ENCODE peak calls at places on chromosomes 11 and 22, in nine cellular contexts. K is SIG-M5; Q is mesendoderm; R is stomach; S is NCI-H1417; E is HCT116; A is stimulated activated CD4-positive, alpha-beta T cell treated with anti-CD3 and anti-CD28 coated beads, TNF-alpha, amount 100 ng/mL, for 1 hour; I is brain microvascular endothelial cell; P is nephron progenitor cell. G is an unnamed sample.

GRCh38 chr11:111309516-111309915 is 11.2 kb downstream of the POU2AF3 start:
- DNase-seq in A (no peak), I (no peak), E (no peak), K (no peak), R (no peak), S (no peak), P (no peak), Q (no peak), G (no peak)

GRCh38 chr11:93727985-93728791 is 13.1 kb downstream of the TAF1D start:
- DNase-seq in K (no peak), E (no peak), Q (no peak), A (no peak), P (no peak), S (no peak), I (no peak), R (no peak), G (no peak)

GRCh38 chr11:86577663-86578636 is 94.5 kb downstream of the ME3 start:
- DNase-seq in E (peak), P (no peak), S (no peak), I (peak), A (no peak), Q (no peak), R (no peak), K (no peak), G (no peak)

GRCh38 chr11:107785401-107785800 is 73.2 kb downstream of the SLC35F2 start:
- DNase-seq in S (no peak), Q (no peak), E (no peak), P (no peak), A (no peak), K (no peak), I (peak), R (no peak), G (no peak)

GRCh38 chr22:44748524-44748923 is 3.9 kb upstream of the ARHGAP8 start:
- DNase-seq in K (no peak), P (no peak), A (no peak), I (no peak), R (no peak), S (no peak), E (no peak), Q (no peak), G (no peak)

GRCh38 chr11:1545432-1545831 is 26.6 kb downstream of the DUSP8 start:
- DNase-seq in Q (no peak), S (no peak), E (no peak), P (no peak), I (no peak), K (no peak), A (no peak), R (no peak), G (no peak)

GRCh38 chr11:61617515-61617914 is 36.6 kb upstream of the SYT7 start:
- DNase-seq in P (no peak), I (no peak), E (no peak), K (no peak), R (no peak), A (no peak), Q (no peak), S (no peak), G (no peak)

GRCh38 chr22:39954584-39955055 is 5.6 kb upstream of the TMA7B start:
- DNase-seq in I (peak), Q (no peak), P (no peak), E (no peak), K (no peak), S (no peak), R (no peak), A (no peak), G (no peak)

GRCh38 chr11:5705688-5706087 is 16.1 kb downstream of the TRIM22 start:
- DNase-seq in I (no peak), E (no peak), R (no peak), P (no peak), K (no peak), S (no peak), A (no peak), Q (no peak), G (no peak)

GRCh38 chr11:132202621-132203020 is 832.2 kb downstream of the NTM start:
- DNase-seq in R (no peak), E (no peak), A (no peak), S (no peak), Q (no peak), P (no peak), I (no peak), K (no peak), G (no peak)

GRCh38 chr11:132674161-132674560 is 858.1 kb downstream of the OPCML start:
- DNase-seq in I (no peak), K (no peak), A (no peak), Q (no peak), S (no peak), P (no peak), R (no peak), E (no peak), G (no peak)

GRCh38 chr11:121670792-121671275 is 218.1 kb upstream of the SORL1-AS1 start:
- DNase-seq in I (no peak), Q (no peak), P (no peak), A (no peak), R (no peak), S (no peak), E (no peak), K (no peak), G (peak)

GRCh38 chr11:45045692-45046471 is 95.2 kb upstream of the TP53I11 start:
- DNase-seq in R (peak), S (peak), A (no peak), E (peak), I (peak), K (no peak), P (no peak), Q (peak), G (no peak)

GRCh38 chr11:14362613-14363012 is 3.6 kb upstream of the RRAS2 start:
- DNase-seq in K (no peak), P (no peak), S (no peak), E (no peak), I (no peak), Q (no peak), R (no peak), A (no peak), G (no peak)

GRCh38 chr11:17572791-17573460 is 25.9 kb downstream of the OTOG start:
- DNase-seq in P (no peak), I (no peak), A (no peak), K (no peak), Q (no peak), R (no peak), E (no peak), S (no peak), G (no peak)

GRCh38 chr11:123020968-123021367 is 39.3 kb upstream of the BSX start:
- DNase-seq in I (peak), S (peak), E (peak), Q (peak), K (no peak), R (no peak), A (no peak), P (peak), G (peak)

GRCh38 chr22:17570851-17571631 is 7.7 kb downstream of the SLC25A18 start:
- DNase-seq in I (peak), P (no peak), K (no peak), Q (peak), A (no peak), R (peak), S (no peak), E (no peak), G (peak)

GRCh38 chr11:72436667-72437066 is 2.3 kb upstream of the CLPB start:
- DNase-seq in Q (no peak), S (no peak), I (no peak), R (no peak), E (no peak), A (no peak), P (no peak), K (no peak), G (no peak)

GRCh38 chr11:64447717-64448598 is 89.0 kb downstream of the RPS6KA4 start:
- DNase-seq in Q (peak), E (no peak), K (peak), A (no peak), R (peak), P (peak), S (peak), I (peak), G (peak)

GRCh38 chr22:19258371-19258770 is 33.1 kb downstream of the CLTCL1 start:
- DNase-seq in E (no peak), S (no peak), I (no peak), A (no peak), Q (no peak), R (no peak), K (no peak), P (no peak), G (no peak)

GRCh38 chr11:14075118-14075601 is 112.6 kb downstream of the SPON1 start:
- DNase-seq in S (no peak), I (no peak), Q (peak), P (no peak), E (no peak), A (peak), R (no peak), K (no peak), G (no peak)

GRCh38 chr11:98568011-98568410 is 452.7 kb upstream of the CNTN5 start:
- DNase-seq in I (peak), S (no peak), E (no peak), A (no peak), P (no peak), K (no peak), R (no peak), Q (no peak), G (no peak)

GRCh38 chr22:46587067-46587471 is 33.1 kb upstream of the GRAMD4 start:
- DNase-seq in E (no peak), S (no peak), Q (no peak), I (no peak), A (no peak), R (no peak), K (no peak), P (no peak), G (no peak)

GRCh38 chr11:133934599-133935550 is 21.9 kb downstream of the IGSF9B start:
- DNase-seq in R (no peak), E (peak), K (no peak), S (no peak), I (peak), P (no peak), A (no peak), Q (peak), G (peak)

GRCh38 chr11:33724644-33725035 is 11.6 kb downstream of the CD59 start:
- DNase-seq in P (no peak), I (no peak), K (no peak), Q (no peak), R (no peak), A (no peak), E (no peak), S (no peak), G (peak)

G was measured in midbrain.